ENCODE peak calls at places on chromosomes 12 and 14, in eight cellular contexts. J, P, E, L, U, F, W and V are unnamed samples.
A peak's percentile ranks its signal among the peaks of the same experiment; 100 is the strongest.

GRCh38 chr14:75636100-75636692 is 24.5 kb downstream of the ERG28 start:
- DNase-seq in L (no peak), J (no peak), U (no peak), P (no peak), F (no peak), E (peak; percentile 71), W (peak; percentile 61), V (no peak)

GRCh38 chr14:94394025-94394493 is 5.7 kb upstream of the SERPINA1 start:
- DNase-seq in L (no peak), P (no peak), U (no peak), E (no peak), F (no peak), J (no peak), W (no peak), V (no peak)

GRCh38 chr14:103742499-103743255 is 27.1 kb downstream of the ZFYVE21 start:
- DNase-seq in E (no peak), F (peak; percentile 66), L (no peak), P (no peak), W (no peak), J (no peak), U (no peak), V (peak; percentile 85)

GRCh38 chr12:63276537-63277365 is 125.8 kb upstream of the AVPR1A start:
- DNase-seq in W (peak; percentile 12), L (no peak), E (peak; percentile 57), J (no peak), P (no peak), U (peak; percentile 37), F (no peak), V (no peak)

GRCh38 chr14:104355101-104355691 is 216.8 kb downstream of the KIF26A start:
- DNase-seq in F (peak; percentile 74), L (peak; percentile 15), J (no peak), P (no peak), U (no peak), E (no peak), W (no peak), V (no peak)

GRCh38 chr12:124637586-124637985 is 70.2 kb upstream of the NCOR2 start:
- DNase-seq in W (no peak), J (no peak), P (no peak), U (peak; percentile 86), L (no peak), E (no peak), F (no peak), V (no peak)

GRCh38 chr14:98945611-98946570 is 326.1 kb downstream of the BCL11B start:
- DNase-seq in U (no peak), E (no peak), F (peak; percentile 76), L (no peak), P (no peak), W (no peak), J (no peak), V (no peak)

GRCh38 chr14:82075566-82075965 is 541.9 kb upstream of the SEL1L start:
- DNase-seq in U (no peak), W (no peak), P (no peak), E (peak; percentile 5), L (peak; percentile 56), F (no peak), J (no peak), V (no peak)

GRCh38 chr12:24201258-24201970 is 251.9 kb upstream of the SOX5 start:
- DNase-seq in J (no peak), E (peak; percentile 34), P (no peak), U (no peak), F (no peak), L (no peak), W (no peak), V (no peak)

GRCh38 chr12:72453079-72453478 is 180.9 kb downstream of the TRHDE start:
- DNase-seq in W (no peak), U (no peak), L (no peak), P (no peak), F (no peak), J (no peak), E (no peak), V (no peak)

GRCh38 chr12:105357162-105357691 is 26.7 kb downstream of the C12orf75 start:
- DNase-seq in P (no peak), F (no peak), E (peak; percentile 18), L (no peak), J (no peak), W (no peak), U (no peak), V (no peak)

GRCh38 chr14:67187210-67187609 is 2.0 kb upstream of the GARIN2 start:
- DNase-seq in U (peak; percentile 84), J (no peak), L (no peak), E (peak; percentile 70), P (no peak), F (no peak), W (peak; percentile 63), V (peak; percentile 46)

GRCh38 chr14:95523818-95524448 is 7.5 kb upstream of the SYNE3 start:
- DNase-seq in P (no peak), E (peak; percentile 92), F (peak; percentile 71), U (no peak), W (peak; percentile 90), L (no peak), J (peak; percentile 57), V (no peak)
- TF ChIP-seq CTCF in P (no peak), E (peak; percentile 12), F (no peak), U (no peak), W (no peak), L (no peak), J (no peak), V (no peak)

GRCh38 chr14:106318700-106319099 is 792.3 kb downstream of the TMEM121 start:
- DNase-seq in U (no peak), L (no peak), P (no peak), J (no peak), E (no peak), W (no peak), F (no peak), V (no peak)
- TF ChIP-seq CTCF in U (no peak), L (no peak), P (no peak), J (no peak), E (no peak), W (no peak), F (no peak), V (no peak)

GRCh38 chr12:31959051-31959700 is at the start of gene RESF1:
- DNase-seq in P (peak; percentile 88), F (peak; percentile 91), U (peak; percentile 83), L (peak; percentile 68), J (peak; percentile 89), W (peak; percentile 87), E (peak; percentile 86), V (peak; percentile 45)
- TF ChIP-seq CTCF in P (no peak), F (no peak), U (no peak), L (no peak), J (no peak), W (no peak), E (no peak), V (no peak)

GRCh38 chr12:751828-752672 is at the start of gene WNK1:
- DNase-seq in P (peak; percentile 97), U (peak; percentile 97), L (peak; percentile 92), W (peak; percentile 100), F (peak; percentile 98), E (peak; percentile 99), J (peak; percentile 97), V (peak; percentile 97)

GRCh38 chr12:752673-753400 is 458 bp downstream of the WNK1 start:
- DNase-seq in P (peak; percentile 75), F (peak; percentile 84), J (peak; percentile 54), L (peak; percentile 22), E (peak; percentile 40), U (peak; percentile 53), W (peak; percentile 48), V (no peak)

GRCh38 chr12:754238-754816 is 1.9 kb downstream of the WNK1 start:
- DNase-seq in W (peak; percentile 28), F (no peak), L (no peak), E (peak; percentile 38), U (peak; percentile 43), P (no peak), J (no peak), V (no peak)

GRCh38 chr12:753401-754237 is 1.2 kb downstream of the WNK1 start:
- DNase-seq in U (no peak), L (peak; percentile 20), E (peak; percentile 25), W (peak; percentile 16), J (peak; percentile 54), F (peak; percentile 83), P (peak; percentile 55), V (no peak)

DNA sequence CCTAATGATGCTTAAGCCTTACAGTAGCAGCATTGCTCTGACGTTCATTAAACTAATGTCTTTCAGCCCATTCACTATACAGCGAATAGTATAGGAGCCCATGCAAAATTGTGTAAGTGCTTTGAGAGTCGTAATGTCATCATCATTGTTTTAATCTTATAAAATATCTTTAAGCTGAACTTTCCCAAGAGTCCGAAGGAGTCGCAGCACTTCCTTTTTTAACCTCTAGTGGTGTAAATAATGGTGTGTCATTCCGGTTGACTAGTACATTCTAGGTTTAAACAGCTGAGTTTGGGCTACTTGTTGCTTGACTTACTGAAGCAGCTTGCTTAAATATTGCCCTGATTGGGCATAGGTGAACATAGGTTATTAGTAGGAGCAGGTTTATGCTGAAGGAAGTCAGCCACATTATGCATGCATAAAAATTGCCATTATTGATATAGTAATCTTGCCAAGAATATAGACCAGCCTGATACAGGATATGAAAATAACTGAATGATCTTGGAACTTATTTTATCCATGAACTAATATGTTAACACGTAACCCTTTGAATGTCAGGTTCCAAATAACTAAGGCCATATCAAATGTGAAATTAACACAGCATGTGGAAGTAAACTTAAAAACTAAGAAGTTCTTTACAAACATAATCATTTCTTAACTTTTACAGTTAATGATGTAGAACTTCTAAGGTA is 2.6 kb downstream of the WNK1 start:
- DNase-seq in J (no peak), P (no peak), F (no peak), L (no peak), W (peak; percentile 79), E (peak; percentile 83), U (peak; percentile 67), V (no peak)
- TF ChIP-seq CTCF in J (no peak), P (peak; percentile 54), F (peak; percentile 50), L (peak; percentile 59), W (peak; percentile 54), E (peak; percentile 55), U (peak; percentile 55), V (peak; percentile 51)

DNA sequence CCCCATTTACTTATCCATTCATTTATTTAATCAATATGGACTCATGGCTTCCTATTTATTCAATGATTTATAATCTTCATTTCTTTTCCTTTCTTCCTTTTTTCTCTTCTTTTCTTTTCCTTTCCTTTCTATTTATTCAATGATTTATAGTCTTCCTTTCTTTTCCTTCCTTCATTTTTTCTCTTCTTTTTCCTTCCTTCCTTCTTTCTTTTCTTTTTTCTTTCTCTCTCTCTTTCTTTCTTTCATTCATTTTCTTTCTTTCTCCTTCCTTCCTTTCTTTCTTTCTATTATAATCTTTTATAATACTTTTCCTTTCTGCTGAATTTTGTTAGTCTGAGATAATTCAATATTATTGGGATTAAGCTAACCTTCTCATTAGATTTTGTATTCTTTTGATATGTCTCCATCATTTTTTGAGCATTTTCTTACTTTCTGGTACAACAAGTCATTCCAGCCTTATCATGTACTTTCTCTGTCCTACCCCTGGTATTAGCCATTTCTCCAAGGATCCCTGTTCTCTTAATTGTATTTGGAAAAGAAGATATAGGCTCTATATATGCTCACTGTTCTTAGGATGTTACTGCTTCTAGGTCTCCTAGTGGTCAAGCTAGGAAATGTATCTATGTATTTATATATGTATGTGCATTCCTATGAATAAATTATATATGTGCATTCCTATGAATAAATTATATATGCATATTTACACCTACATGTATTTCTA is 12.1 kb downstream of the LACRT start:
- DNase-seq in J (no peak), F (no peak), P (no peak), U (no peak), W (peak; percentile 15), E (peak; percentile 21), L (no peak), V (no peak)
- TF ChIP-seq CTCF in J (no peak), F (no peak), P (peak; percentile 15), U (peak; percentile 47), W (peak; percentile 32), E (peak; percentile 39), L (peak; percentile 56), V (peak; percentile 42)

GRCh38 chr12:6457220-6457945 is 5.5 kb downstream of the TAPBPL start:
- DNase-seq in U (no peak), W (no peak), J (no peak), L (no peak), P (no peak), E (no peak), F (no peak), V (no peak)
- TF ChIP-seq CTCF in U (no peak), W (no peak), J (no peak), L (no peak), P (no peak), E (no peak), F (no peak), V (no peak)